ENCODE peak calls at places on chromosomes 3 and 15, in seven cellular contexts. One of them, this sample, is unnamed.

GRCh38 chr15:42131826-42132806 is 24.3 kb downstream of the PLA2G4F start:
- DNase-seq in mammary epithelial cell: no peak
- DNase-seq in PC-9: peak; percentile 39
- DNase-seq in mesenchymal stem cell: no peak
- DNase-seq in prostate gland: no peak
- DNase-seq in neuronal stem cell: no peak
- DNase-seq in upper lobe of right lung: peak; percentile 76
- DNase-seq in this sample: peak; percentile 29

GRCh38 chr3:112381673-112382542 is 49.0 kb downstream of the CD200 start:
- DNase-seq in PC-9: no peak
- DNase-seq in mammary epithelial cell: no peak
- DNase-seq in mesenchymal stem cell: no peak
- DNase-seq in upper lobe of right lung: no peak
- DNase-seq in neuronal stem cell: no peak
- DNase-seq in prostate gland: no peak
- DNase-seq in this sample: no peak

GRCh38 chr3:126546013-126546412 is 12.7 kb downstream of the C3orf22 start:
- DNase-seq in prostate gland: no peak
- DNase-seq in mammary epithelial cell: no peak
- DNase-seq in PC-9: no peak
- DNase-seq in neuronal stem cell: no peak
- DNase-seq in mesenchymal stem cell: no peak
- DNase-seq in upper lobe of right lung: peak; percentile 44
- DNase-seq in this sample: no peak

GRCh38 chr3:11596387-11596786 is 47.3 kb downstream of the VGLL4 start:
- DNase-seq in PC-9: no peak
- DNase-seq in upper lobe of right lung: no peak
- DNase-seq in mammary epithelial cell: no peak
- DNase-seq in mesenchymal stem cell: no peak
- DNase-seq in neuronal stem cell: no peak
- DNase-seq in prostate gland: no peak
- DNase-seq in this sample: no peak

GRCh38 chr3:23017800-23018199 is 185.3 kb upstream of the UBE2E2 start:
- DNase-seq in mesenchymal stem cell: no peak
- DNase-seq in upper lobe of right lung: no peak
- DNase-seq in neuronal stem cell: no peak
- DNase-seq in prostate gland: no peak
- DNase-seq in PC-9: peak; percentile 92
- DNase-seq in mammary epithelial cell: peak; percentile 85
- DNase-seq in this sample: no peak

GRCh38 chr3:122497425-122497824 is 17.3 kb downstream of the KPNA1 start:
- DNase-seq in upper lobe of right lung: no peak
- DNase-seq in mammary epithelial cell: peak; percentile 95
- DNase-seq in PC-9: peak; percentile 79
- DNase-seq in neuronal stem cell: no peak
- DNase-seq in mesenchymal stem cell: peak; percentile 90
- DNase-seq in prostate gland: no peak
- DNase-seq in this sample: peak; percentile 57

GRCh38 chr15:39362832-39363561 is 217.9 kb upstream of the THBS1 start:
- DNase-seq in mammary epithelial cell: no peak
- DNase-seq in upper lobe of right lung: no peak
- DNase-seq in prostate gland: no peak
- DNase-seq in neuronal stem cell: no peak
- DNase-seq in mesenchymal stem cell: peak; percentile 14
- DNase-seq in PC-9: no peak
- DNase-seq in this sample: peak; percentile 95

GRCh38 chr3:10524799-10525301 is 19.5 kb upstream of the ATP2B2 start:
- DNase-seq in upper lobe of right lung: peak; percentile 7
- DNase-seq in neuronal stem cell: no peak
- DNase-seq in mesenchymal stem cell: no peak
- DNase-seq in mammary epithelial cell: no peak
- DNase-seq in prostate gland: peak; percentile 11
- DNase-seq in PC-9: no peak
- DNase-seq in this sample: no peak

GRCh38 chr3:126315916-126316514 is 41.2 kb downstream of the KLF15 start:
- DNase-seq in upper lobe of right lung: peak; percentile 55
- DNase-seq in prostate gland: no peak
- DNase-seq in PC-9: no peak
- DNase-seq in mesenchymal stem cell: no peak
- DNase-seq in neuronal stem cell: no peak
- DNase-seq in mammary epithelial cell: no peak
- DNase-seq in this sample: no peak

GRCh38 chr3:8964436-8965370 is 1.4 kb upstream of the RAD18 start:
- DNase-seq in prostate gland: peak; percentile 79
- DNase-seq in mammary epithelial cell: peak; percentile 86
- DNase-seq in PC-9: peak; percentile 82
- DNase-seq in upper lobe of right lung: no peak
- DNase-seq in neuronal stem cell: no peak
- DNase-seq in mesenchymal stem cell: peak; percentile 33
- DNase-seq in this sample: peak; percentile 34

GRCh38 chr3:176579741-176580185 is 617.5 kb downstream of the TBL1XR1 start:
- DNase-seq in mesenchymal stem cell: peak; percentile 11
- DNase-seq in upper lobe of right lung: no peak
- DNase-seq in PC-9: no peak
- DNase-seq in prostate gland: no peak
- DNase-seq in mammary epithelial cell: no peak
- DNase-seq in neuronal stem cell: no peak
- DNase-seq in this sample: no peak

GRCh38 chr3:197953325-197953724 is 3.3 kb downstream of the RPL35A start:
- DNase-seq in PC-9: no peak
- DNase-seq in mesenchymal stem cell: no peak
- DNase-seq in mammary epithelial cell: no peak
- DNase-seq in neuronal stem cell: no peak
- DNase-seq in upper lobe of right lung: no peak
- DNase-seq in prostate gland: no peak
- DNase-seq in this sample: no peak

GRCh38 chr15:66745530-66746230 is 43.6 kb downstream of the SMAD6 start:
- DNase-seq in upper lobe of right lung: peak; percentile 55
- DNase-seq in mammary epithelial cell: no peak
- DNase-seq in neuronal stem cell: no peak
- DNase-seq in PC-9: no peak
- DNase-seq in mesenchymal stem cell: no peak
- DNase-seq in prostate gland: no peak
- DNase-seq in this sample: no peak
- H3K4me1 ChIP-seq in upper lobe of right lung: peaks cover 69% of the 10 kb centered on the region
- H3K4me1 ChIP-seq in mammary epithelial cell: peaks cover 5% of the 10 kb centered on the region
- H3K4me1 ChIP-seq in neuronal stem cell: peaks cover 14% of the 10 kb centered on the region
- H3K4me1 ChIP-seq in PC-9: peaks cover 41% of the 10 kb centered on the region
- H3K4me1 ChIP-seq in mesenchymal stem cell: peaks cover 41% of the 10 kb centered on the region
- H3K4me1 ChIP-seq in prostate gland: peaks cover 7% of the 10 kb centered on the region
- H3K4me1 ChIP-seq in this sample: peaks cover 77% of the 10 kb centered on the region

GRCh38 chr3:107189158-107189791 is 188.0 kb upstream of the CCDC54 start:
- DNase-seq in neuronal stem cell: no peak
- DNase-seq in mammary epithelial cell: no peak
- DNase-seq in prostate gland: no peak
- DNase-seq in mesenchymal stem cell: no peak
- DNase-seq in PC-9: no peak
- DNase-seq in upper lobe of right lung: no peak
- DNase-seq in this sample: no peak
- H3K4me3 ChIP-seq in neuronal stem cell: no peak overlapping the region
- H3K4me3 ChIP-seq in mammary epithelial cell: no peak overlapping the region
- H3K4me3 ChIP-seq in prostate gland: no peak overlapping the region
- H3K4me3 ChIP-seq in mesenchymal stem cell: no peak overlapping the region
- H3K4me3 ChIP-seq in PC-9: no peak overlapping the region
- H3K4me3 ChIP-seq in upper lobe of right lung: no peak overlapping the region
- H3K4me3 ChIP-seq in this sample: no peak overlapping the region

DNA sequence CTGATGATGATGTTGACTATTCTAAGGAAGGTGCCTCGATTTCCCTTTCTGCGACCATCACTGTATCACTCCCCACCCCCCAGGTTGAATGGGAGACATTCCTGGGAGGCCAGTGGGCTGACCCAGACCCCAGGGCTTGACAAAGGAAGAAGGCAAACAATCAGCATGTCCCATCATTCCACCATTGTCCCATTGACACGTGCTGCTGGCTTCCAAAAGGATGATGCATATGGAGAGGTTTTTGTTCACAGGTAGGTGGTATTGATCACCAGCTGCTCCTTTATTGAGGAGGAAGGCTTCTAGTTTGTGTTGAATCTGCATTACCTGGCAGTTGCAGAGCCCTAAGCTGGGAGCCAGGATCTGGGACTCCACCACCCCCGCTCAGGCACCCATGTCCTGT is 30.4 kb downstream of the RASGRF1 start:
- DNase-seq in prostate gland: no peak
- DNase-seq in neuronal stem cell: no peak
- DNase-seq in PC-9: no peak
- DNase-seq in mammary epithelial cell: no peak
- DNase-seq in mesenchymal stem cell: no peak
- DNase-seq in upper lobe of right lung: no peak
- DNase-seq in this sample: no peak
- H3K27me3 ChIP-seq in prostate gland: no peaks in the 10 kb centered on the region
- H3K27me3 ChIP-seq in neuronal stem cell: peaks cover 38% of the 10 kb centered on the region
- H3K27me3 ChIP-seq in PC-9: peaks cover 24% of the 10 kb centered on the region
- H3K27me3 ChIP-seq in mammary epithelial cell: no peaks in the 10 kb centered on the region
- H3K27me3 ChIP-seq in mesenchymal stem cell: peaks cover 77% of the 10 kb centered on the region
- H3K27me3 ChIP-seq in upper lobe of right lung: no peaks in the 10 kb centered on the region
- H3K27me3 ChIP-seq in this sample: peaks cover 3% of the 10 kb centered on the region

GRCh38 chr3:25292604-25293003 is 135.5 kb upstream of the RARB start:
- DNase-seq in mesenchymal stem cell: no peak
- DNase-seq in upper lobe of right lung: no peak
- DNase-seq in PC-9: no peak
- DNase-seq in prostate gland: peak; percentile 24
- DNase-seq in neuronal stem cell: no peak
- DNase-seq in mammary epithelial cell: peak; percentile 77
- DNase-seq in this sample: no peak
- H3K4me1 ChIP-seq in mesenchymal stem cell: no peaks in the 10 kb centered on the region
- H3K4me1 ChIP-seq in upper lobe of right lung: no peaks in the 10 kb centered on the region
- H3K4me1 ChIP-seq in PC-9: peaks cover 4% of the 10 kb centered on the region
- H3K4me1 ChIP-seq in prostate gland: no peaks in the 10 kb centered on the region
- H3K4me1 ChIP-seq in neuronal stem cell: peaks cover 34% of the 10 kb centered on the region
- H3K4me1 ChIP-seq in mammary epithelial cell: peaks cover 27% of the 10 kb centered on the region
- H3K4me1 ChIP-seq in this sample: peaks cover 7% of the 10 kb centered on the region

DNA sequence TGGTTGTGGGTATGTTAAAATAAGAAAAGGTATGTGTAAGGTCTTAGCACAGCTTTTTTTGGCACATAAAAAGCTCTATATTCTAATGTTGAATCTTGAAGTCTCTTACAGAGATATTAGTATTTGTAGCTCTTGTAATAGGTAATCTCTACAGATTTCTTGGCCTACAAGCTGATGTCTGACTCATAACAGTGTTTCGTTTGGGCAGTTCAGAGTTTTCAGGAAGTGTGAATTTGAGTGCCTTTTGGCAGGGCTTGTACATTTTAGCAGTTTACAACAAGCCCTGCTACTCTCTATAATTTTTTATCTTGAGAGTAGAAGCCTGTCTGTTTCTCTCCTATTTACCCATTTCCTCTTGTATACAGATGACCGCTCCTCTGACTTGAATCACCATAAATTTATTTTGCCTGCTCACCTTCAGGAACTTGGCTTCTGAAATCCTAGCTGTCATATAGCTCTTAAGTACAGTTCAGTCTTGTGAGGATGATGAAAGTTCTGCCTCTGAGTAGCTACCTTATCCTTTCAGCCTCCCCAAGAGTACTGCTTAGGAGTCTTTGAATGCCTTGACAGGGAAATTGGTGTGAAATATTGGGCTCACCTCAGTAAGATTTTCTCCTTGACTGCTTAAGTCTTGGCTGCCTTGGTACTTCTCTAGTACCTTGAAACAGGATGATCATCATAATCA is 419.9 kb upstream of the RARB start:
- DNase-seq in neuronal stem cell: no peak
- DNase-seq in mesenchymal stem cell: peak; percentile 35
- DNase-seq in upper lobe of right lung: no peak
- DNase-seq in mammary epithelial cell: peak; percentile 5
- DNase-seq in prostate gland: peak; percentile 22
- DNase-seq in PC-9: no peak
- DNase-seq in this sample: no peak
- H3K4me3 ChIP-seq in neuronal stem cell: no peak overlapping the region
- H3K4me3 ChIP-seq in mesenchymal stem cell: no peak overlapping the region
- H3K4me3 ChIP-seq in upper lobe of right lung: no peak overlapping the region
- H3K4me3 ChIP-seq in mammary epithelial cell: no peak overlapping the region
- H3K4me3 ChIP-seq in prostate gland: no peak overlapping the region
- H3K4me3 ChIP-seq in PC-9: no peak overlapping the region
- H3K4me3 ChIP-seq in this sample: no peak overlapping the region

GRCh38 chr15:85976986-85977385 is 102.7 kb upstream of the AGBL1 start:
- DNase-seq in mammary epithelial cell: peak; percentile 70
- DNase-seq in prostate gland: no peak
- DNase-seq in PC-9: no peak
- DNase-seq in upper lobe of right lung: no peak
- DNase-seq in neuronal stem cell: no peak
- DNase-seq in mesenchymal stem cell: no peak
- DNase-seq in this sample: peak; percentile 57
- H3K27me3 ChIP-seq in mammary epithelial cell: peaks cover 2% of the 10 kb centered on the region
- H3K27me3 ChIP-seq in prostate gland: no peaks in the 10 kb centered on the region
- H3K27me3 ChIP-seq in PC-9: peaks cover 51% of the 10 kb centered on the region
- H3K27me3 ChIP-seq in upper lobe of right lung: no peaks in the 10 kb centered on the region
- H3K27me3 ChIP-seq in neuronal stem cell: no peaks in the 10 kb centered on the region
- H3K27me3 ChIP-seq in mesenchymal stem cell: no peaks in the 10 kb centered on the region
- H3K27me3 ChIP-seq in this sample: no peaks in the 10 kb centered on the region

GRCh38 chr3:136195258-136196063 is 674 bp downstream of the MSL2 start:
- DNase-seq in upper lobe of right lung: peak; percentile 92
- DNase-seq in PC-9: peak; percentile 47
- DNase-seq in prostate gland: peak; percentile 65
- DNase-seq in mammary epithelial cell: peak; percentile 80
- DNase-seq in mesenchymal stem cell: peak; percentile 80
- DNase-seq in neuronal stem cell: peak; percentile 77
- DNase-seq in this sample: no peak
- H3K4me1 ChIP-seq in upper lobe of right lung: peaks cover 29% of the 10 kb centered on the region
- H3K4me1 ChIP-seq in PC-9: peaks cover 41% of the 10 kb centered on the region
- H3K4me1 ChIP-seq in prostate gland: peaks cover 2% of the 10 kb centered on the region
- H3K4me1 ChIP-seq in mammary epithelial cell: peaks cover 16% of the 10 kb centered on the region
- H3K4me1 ChIP-seq in mesenchymal stem cell: peaks cover 9% of the 10 kb centered on the region
- H3K4me1 ChIP-seq in neuronal stem cell: peaks cover 3% of the 10 kb centered on the region
- H3K4me1 ChIP-seq in this sample: peaks cover 31% of the 10 kb centered on the region

GRCh38 chr3:66098436-66098835 is 59.7 kb upstream of the MAGI1 start:
- DNase-seq in prostate gland: no peak
- DNase-seq in upper lobe of right lung: no peak
- DNase-seq in mammary epithelial cell: no peak
- DNase-seq in neuronal stem cell: no peak
- DNase-seq in mesenchymal stem cell: no peak
- DNase-seq in PC-9: no peak
- DNase-seq in this sample: peak; percentile 22
- H3K4me3 ChIP-seq in prostate gland: no peak overlapping the region
- H3K4me3 ChIP-seq in upper lobe of right lung: no peak overlapping the region
- H3K4me3 ChIP-seq in mammary epithelial cell: no peak overlapping the region
- H3K4me3 ChIP-seq in neuronal stem cell: no peak overlapping the region
- H3K4me3 ChIP-seq in mesenchymal stem cell: no peak overlapping the region
- H3K4me3 ChIP-seq in PC-9: no peak overlapping the region
- H3K4me3 ChIP-seq in this sample: no peak overlapping the region

GRCh38 chr3:24525557-24525956 is 30.9 kb upstream of the THRB start:
- DNase-seq in neuronal stem cell: no peak
- DNase-seq in prostate gland: no peak
- DNase-seq in PC-9: no peak
- DNase-seq in mesenchymal stem cell: no peak
- DNase-seq in mammary epithelial cell: no peak
- DNase-seq in upper lobe of right lung: no peak
- DNase-seq in this sample: no peak

GRCh38 chr3:24526640-24527237 is 32.1 kb upstream of the THRB start:
- DNase-seq in prostate gland: no peak
- DNase-seq in mammary epithelial cell: no peak
- DNase-seq in neuronal stem cell: no peak
- DNase-seq in upper lobe of right lung: no peak
- DNase-seq in mesenchymal stem cell: no peak
- DNase-seq in PC-9: no peak
- DNase-seq in this sample: no peak

GRCh38 chr3:24525022-24525421 is 30.4 kb upstream of the THRB start:
- DNase-seq in upper lobe of right lung: no peak
- DNase-seq in neuronal stem cell: no peak
- DNase-seq in PC-9: no peak
- DNase-seq in mesenchymal stem cell: no peak
- DNase-seq in mammary epithelial cell: no peak
- DNase-seq in prostate gland: no peak
- DNase-seq in this sample: no peak

GRCh38 chr3:24533557-24534193 is 39.0 kb upstream of the THRB start:
- DNase-seq in prostate gland: no peak
- DNase-seq in neuronal stem cell: no peak
- DNase-seq in upper lobe of right lung: no peak
- DNase-seq in PC-9: no peak
- DNase-seq in mammary epithelial cell: no peak
- DNase-seq in mesenchymal stem cell: no peak
- DNase-seq in this sample: no peak

GRCh38 chr3:24529210-24529609 is 34.6 kb upstream of the THRB start:
- DNase-seq in prostate gland: no peak
- DNase-seq in neuronal stem cell: no peak
- DNase-seq in mesenchymal stem cell: no peak
- DNase-seq in PC-9: no peak
- DNase-seq in upper lobe of right lung: no peak
- DNase-seq in mammary epithelial cell: no peak
- DNase-seq in this sample: no peak
- H3K27me3 ChIP-seq in prostate gland: no peaks in the 10 kb centered on the region
- H3K27me3 ChIP-seq in neuronal stem cell: peaks cover 12% of the 10 kb centered on the region
- H3K27me3 ChIP-seq in mesenchymal stem cell: no peaks in the 10 kb centered on the region
- H3K27me3 ChIP-seq in PC-9: no peaks in the 10 kb centered on the region
- H3K27me3 ChIP-seq in upper lobe of right lung: no peaks in the 10 kb centered on the region
- H3K27me3 ChIP-seq in mammary epithelial cell: no peaks in the 10 kb centered on the region
- H3K27me3 ChIP-seq in this sample: no peaks in the 10 kb centered on the region